ENCODE peak calls at places on chromosomes 6 and 20, in nine cellular contexts. One of them, this sample, is unnamed.

GRCh38 chr20:23161968-23162696 is 76.0 kb upstream of the CD93 start:
- DNase-seq in Peyer's patch: peak; percentile 28
- DNase-seq in left lung: peak; percentile 91
- DNase-seq in CD4-positive, CD25-positive, alpha-beta regulatory T cell: no peak
- DNase-seq in uterus: peak; percentile 67
- DNase-seq in esophagus squamous epithelium: no peak
- DNase-seq in HepG2: peak; percentile 73
- DNase-seq in adrenal gland: peak; percentile 64
- DNase-seq in A549: peak; percentile 24
- DNase-seq in this sample: peak; percentile 88

GRCh38 chr6:71034578-71034977 is 77.7 kb upstream of the B3GAT2 start:
- DNase-seq in Peyer's patch: no peak
- DNase-seq in left lung: no peak
- DNase-seq in CD4-positive, CD25-positive, alpha-beta regulatory T cell: no peak
- DNase-seq in uterus: no peak
- DNase-seq in esophagus squamous epithelium: no peak
- DNase-seq in HepG2: no peak
- DNase-seq in adrenal gland: no peak
- DNase-seq in A549: no peak
- DNase-seq in this sample: no peak

GRCh38 chr20:58662142-58662473 is 11.0 kb downstream of the STX16 start:
- DNase-seq in Peyer's patch: no peak
- DNase-seq in left lung: no peak
- DNase-seq in CD4-positive, CD25-positive, alpha-beta regulatory T cell: no peak
- DNase-seq in uterus: no peak
- DNase-seq in esophagus squamous epithelium: no peak
- DNase-seq in HepG2: no peak
- DNase-seq in adrenal gland: no peak
- DNase-seq in A549: no peak
- DNase-seq in this sample: no peak

GRCh38 chr20:57435498-57436222 is 44.5 kb downstream of the RBM38 start:
- DNase-seq in Peyer's patch: peak; percentile 57
- DNase-seq in left lung: peak; percentile 78
- DNase-seq in CD4-positive, CD25-positive, alpha-beta regulatory T cell: peak; percentile 35
- DNase-seq in uterus: no peak
- DNase-seq in esophagus squamous epithelium: no peak
- DNase-seq in HepG2: peak; percentile 99
- DNase-seq in adrenal gland: peak; percentile 56
- DNase-seq in A549: peak; percentile 30
- DNase-seq in this sample: peak; percentile 80

GRCh38 chr20:25057234-25058050 is 497 bp downstream of the ACSS1 start:
- DNase-seq in Peyer's patch: peak; percentile 72
- DNase-seq in left lung: peak; percentile 84
- DNase-seq in CD4-positive, CD25-positive, alpha-beta regulatory T cell: peak; percentile 67
- DNase-seq in uterus: peak; percentile 65
- DNase-seq in esophagus squamous epithelium: no peak
- DNase-seq in HepG2: no peak
- DNase-seq in adrenal gland: peak; percentile 82
- DNase-seq in A549: peak; percentile 64
- DNase-seq in this sample: peak; percentile 91

GRCh38 chr6:89749918-89750317 is 69.7 kb downstream of the MDN1 start:
- DNase-seq in Peyer's patch: no peak
- DNase-seq in left lung: no peak
- DNase-seq in CD4-positive, CD25-positive, alpha-beta regulatory T cell: no peak
- DNase-seq in uterus: no peak
- DNase-seq in esophagus squamous epithelium: no peak
- DNase-seq in HepG2: no peak
- DNase-seq in adrenal gland: no peak
- DNase-seq in A549: no peak
- DNase-seq in this sample: no peak

GRCh38 chr20:32064667-32065066 is 12.6 kb downstream of the HCK start:
- DNase-seq in Peyer's patch: no peak
- DNase-seq in left lung: no peak
- DNase-seq in CD4-positive, CD25-positive, alpha-beta regulatory T cell: no peak
- DNase-seq in uterus: no peak
- DNase-seq in esophagus squamous epithelium: no peak
- DNase-seq in HepG2: no peak
- DNase-seq in adrenal gland: no peak
- DNase-seq in A549: no peak
- DNase-seq in this sample: peak; percentile 56

GRCh38 chr20:37917436-37917835 is 14.5 kb downstream of the VSTM2L start:
- DNase-seq in Peyer's patch: no peak
- DNase-seq in left lung: no peak
- DNase-seq in CD4-positive, CD25-positive, alpha-beta regulatory T cell: no peak
- DNase-seq in uterus: no peak
- DNase-seq in esophagus squamous epithelium: no peak
- DNase-seq in HepG2: no peak
- DNase-seq in adrenal gland: no peak
- DNase-seq in A549: no peak
- DNase-seq in this sample: no peak

GRCh38 chr6:157258878-157259277 is 64.4 kb downstream of the TMEM242 start:
- DNase-seq in Peyer's patch: no peak
- DNase-seq in left lung: no peak
- DNase-seq in CD4-positive, CD25-positive, alpha-beta regulatory T cell: peak; percentile 10
- DNase-seq in uterus: no peak
- DNase-seq in esophagus squamous epithelium: no peak
- DNase-seq in HepG2: no peak
- DNase-seq in adrenal gland: no peak
- DNase-seq in A549: no peak
- DNase-seq in this sample: peak; percentile 75

GRCh38 chr20:16240355-16240754 is 332.9 kb downstream of the KIF16B start:
- DNase-seq in Peyer's patch: no peak
- DNase-seq in left lung: no peak
- DNase-seq in CD4-positive, CD25-positive, alpha-beta regulatory T cell: no peak
- DNase-seq in uterus: no peak
- DNase-seq in esophagus squamous epithelium: no peak
- DNase-seq in HepG2: no peak
- DNase-seq in adrenal gland: no peak
- DNase-seq in A549: no peak
- DNase-seq in this sample: no peak

GRCh38 chr6:73732845-73733675 is 37.1 kb downstream of the CD109 start:
- DNase-seq in Peyer's patch: peak; percentile 22
- DNase-seq in left lung: peak; percentile 57
- DNase-seq in CD4-positive, CD25-positive, alpha-beta regulatory T cell: peak; percentile 58
- DNase-seq in uterus: peak; percentile 71
- DNase-seq in esophagus squamous epithelium: peak; percentile 10
- DNase-seq in HepG2: peak; percentile 53
- DNase-seq in adrenal gland: peak; percentile 54
- DNase-seq in A549: peak; percentile 66
- DNase-seq in this sample: peak; percentile 73

GRCh38 chr6:11039040-11039439 is 5.1 kb downstream of the ELOVL2 start:
- DNase-seq in Peyer's patch: no peak
- DNase-seq in left lung: no peak
- DNase-seq in CD4-positive, CD25-positive, alpha-beta regulatory T cell: no peak
- DNase-seq in uterus: no peak
- DNase-seq in esophagus squamous epithelium: no peak
- DNase-seq in HepG2: peak; percentile 35
- DNase-seq in adrenal gland: no peak
- DNase-seq in A549: no peak
- DNase-seq in this sample: no peak

DNA sequence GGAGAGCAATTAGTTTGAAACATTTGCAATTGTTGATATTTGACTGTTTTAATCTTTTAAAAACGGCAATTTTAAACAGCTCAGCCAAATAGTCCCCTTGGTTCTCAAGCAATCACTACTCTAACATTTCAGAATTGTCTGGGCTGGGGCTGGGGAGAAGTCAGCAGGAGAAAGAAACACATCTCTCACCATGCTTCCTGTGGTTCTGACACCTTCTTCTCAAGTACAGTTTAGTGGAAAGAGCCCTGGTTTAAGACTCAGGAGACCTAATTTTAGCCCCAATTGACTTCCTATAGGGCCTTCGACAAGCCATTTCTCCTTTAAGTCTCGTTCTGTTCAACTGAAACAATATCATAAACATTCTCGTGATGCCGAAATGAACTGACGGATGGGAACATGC is 168.4 kb upstream of the CDYL start:
- DNase-seq in Peyer's patch: no peak
- DNase-seq in left lung: no peak
- DNase-seq in CD4-positive, CD25-positive, alpha-beta regulatory T cell: no peak
- DNase-seq in uterus: no peak
- DNase-seq in esophagus squamous epithelium: no peak
- DNase-seq in HepG2: no peak
- DNase-seq in adrenal gland: no peak
- DNase-seq in A549: no peak
- DNase-seq in this sample: no peak
- H3K27ac ChIP-seq in Peyer's patch: no peak overlapping the region
- H3K27ac ChIP-seq in left lung: no peak overlapping the region
- H3K27ac ChIP-seq in CD4-positive, CD25-positive, alpha-beta regulatory T cell: no peak overlapping the region
- H3K27ac ChIP-seq in uterus: peak overlapping the region; percentile 75
- H3K27ac ChIP-seq in esophagus squamous epithelium: no peak overlapping the region
- H3K27ac ChIP-seq in HepG2: no peak overlapping the region
- H3K27ac ChIP-seq in adrenal gland: peak overlapping the region; percentile 59
- H3K27ac ChIP-seq in A549: no peak overlapping the region
- H3K27ac ChIP-seq in this sample: no peak overlapping the region

DNA sequence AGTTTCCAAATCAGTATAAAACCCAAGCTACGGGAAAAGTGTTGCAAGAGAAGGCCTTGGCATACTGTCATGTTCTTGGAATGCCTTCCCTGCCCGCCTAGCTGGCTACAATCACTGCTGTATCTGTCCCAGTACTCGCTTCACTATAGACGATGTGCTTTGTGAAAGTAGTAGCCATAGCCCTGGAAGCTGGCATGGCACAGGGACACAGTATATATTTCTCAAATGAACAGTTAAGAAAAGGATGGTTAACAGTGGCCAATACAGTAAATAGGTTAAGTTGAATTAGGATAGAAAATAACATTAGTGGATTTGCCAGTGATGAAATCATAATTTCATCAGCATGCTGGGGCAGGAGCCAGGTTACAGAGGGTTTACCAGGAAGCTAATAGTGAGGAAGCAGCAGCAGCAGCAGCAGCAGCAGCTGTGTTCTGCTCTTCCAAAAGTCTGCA is 499.3 kb downstream of the CDKAL1 start:
- DNase-seq in Peyer's patch: no peak
- DNase-seq in left lung: peak; percentile 33
- DNase-seq in CD4-positive, CD25-positive, alpha-beta regulatory T cell: no peak
- DNase-seq in uterus: peak; percentile 51
- DNase-seq in esophagus squamous epithelium: no peak
- DNase-seq in HepG2: no peak
- DNase-seq in adrenal gland: peak; percentile 28
- DNase-seq in A549: peak; percentile 14
- DNase-seq in this sample: peak; percentile 75
- H3K4me3 ChIP-seq in Peyer's patch: no peak overlapping the region
- H3K4me3 ChIP-seq in left lung: no peak overlapping the region
- H3K4me3 ChIP-seq in CD4-positive, CD25-positive, alpha-beta regulatory T cell: no peak overlapping the region
- H3K4me3 ChIP-seq in uterus: no peak overlapping the region
- H3K4me3 ChIP-seq in esophagus squamous epithelium: no peak overlapping the region
- H3K4me3 ChIP-seq in HepG2: no peak overlapping the region
- H3K4me3 ChIP-seq in adrenal gland: no peak overlapping the region
- H3K4me3 ChIP-seq in A549: no peak overlapping the region
- H3K4me3 ChIP-seq in this sample: no peak overlapping the region

GRCh38 chr6:43773981-43774775 is 4.2 kb downstream of the VEGFA start:
- DNase-seq in Peyer's patch: no peak
- DNase-seq in left lung: no peak
- DNase-seq in CD4-positive, CD25-positive, alpha-beta regulatory T cell: no peak
- DNase-seq in uterus: no peak
- DNase-seq in esophagus squamous epithelium: no peak
- DNase-seq in HepG2: no peak
- DNase-seq in adrenal gland: no peak
- DNase-seq in A549: no peak
- DNase-seq in this sample: peak; percentile 48
- H3K4me1 ChIP-seq in Peyer's patch: no peaks in the 10 kb centered on the region
- H3K4me1 ChIP-seq in left lung: peaks cover 58% of the 10 kb centered on the region
- H3K4me1 ChIP-seq in CD4-positive, CD25-positive, alpha-beta regulatory T cell: peaks cover 33% of the 10 kb centered on the region
- H3K4me1 ChIP-seq in uterus: no peaks in the 10 kb centered on the region
- H3K4me1 ChIP-seq in esophagus squamous epithelium: peaks cover 46% of the 10 kb centered on the region
- H3K4me1 ChIP-seq in HepG2: peaks cover 43% of the 10 kb centered on the region
- H3K4me1 ChIP-seq in adrenal gland: peaks cover 47% of the 10 kb centered on the region
- H3K4me1 ChIP-seq in A549: peaks cover 30% of the 10 kb centered on the region
- H3K4me1 ChIP-seq in this sample: no peaks in the 10 kb centered on the region

DNA sequence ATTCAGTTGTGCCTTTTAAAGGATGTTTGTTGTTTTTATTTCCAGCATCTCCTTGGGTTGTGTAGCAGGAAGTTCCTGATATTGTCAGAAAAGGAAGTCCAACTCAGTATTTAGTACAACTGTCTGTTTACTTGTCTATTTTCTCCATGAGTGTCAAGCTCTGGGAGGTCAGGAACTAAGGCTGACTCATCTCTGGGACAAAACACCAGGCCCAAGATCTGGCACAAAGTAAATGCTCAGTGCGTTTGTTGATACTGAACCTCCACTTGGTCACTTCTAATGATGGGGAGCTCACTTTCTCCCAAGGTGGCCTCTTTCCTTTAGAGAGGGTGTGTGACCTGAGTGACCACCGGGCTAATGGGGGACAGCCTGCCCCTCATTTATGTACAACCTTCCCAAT is 12.6 kb upstream of the PIGU start:
- DNase-seq in Peyer's patch: no peak
- DNase-seq in left lung: no peak
- DNase-seq in CD4-positive, CD25-positive, alpha-beta regulatory T cell: no peak
- DNase-seq in uterus: no peak
- DNase-seq in esophagus squamous epithelium: no peak
- DNase-seq in HepG2: no peak
- DNase-seq in adrenal gland: no peak
- DNase-seq in A549: peak; percentile 69
- DNase-seq in this sample: no peak
- H3K27ac ChIP-seq in Peyer's patch: no peak overlapping the region
- H3K27ac ChIP-seq in left lung: no peak overlapping the region
- H3K27ac ChIP-seq in CD4-positive, CD25-positive, alpha-beta regulatory T cell: no peak overlapping the region
- H3K27ac ChIP-seq in uterus: no peak overlapping the region
- H3K27ac ChIP-seq in esophagus squamous epithelium: no peak overlapping the region
- H3K27ac ChIP-seq in HepG2: no peak overlapping the region
- H3K27ac ChIP-seq in adrenal gland: no peak overlapping the region
- H3K27ac ChIP-seq in A549: no peak overlapping the region
- H3K27ac ChIP-seq in this sample: no peak overlapping the region

GRCh38 chr6:100446922-100447899 is 17.5 kb downstream of the SIM1 start:
- DNase-seq in Peyer's patch: no peak
- DNase-seq in left lung: no peak
- DNase-seq in CD4-positive, CD25-positive, alpha-beta regulatory T cell: no peak
- DNase-seq in uterus: no peak
- DNase-seq in esophagus squamous epithelium: no peak
- DNase-seq in HepG2: no peak
- DNase-seq in adrenal gland: no peak
- DNase-seq in A549: no peak
- DNase-seq in this sample: no peak
- H3K4me3 ChIP-seq in Peyer's patch: no peak overlapping the region
- H3K4me3 ChIP-seq in left lung: no peak overlapping the region
- H3K4me3 ChIP-seq in CD4-positive, CD25-positive, alpha-beta regulatory T cell: peak overlapping the region; percentile 40
- H3K4me3 ChIP-seq in uterus: no peak overlapping the region
- H3K4me3 ChIP-seq in esophagus squamous epithelium: no peak overlapping the region
- H3K4me3 ChIP-seq in HepG2: no peak overlapping the region
- H3K4me3 ChIP-seq in adrenal gland: no peak overlapping the region
- H3K4me3 ChIP-seq in A549: no peak overlapping the region
- H3K4me3 ChIP-seq in this sample: no peak overlapping the region

This sample was measured in aorta.